ENCODE peak calls at places on chromosomes 6 and 20, in ten cellular contexts. P is stimulated activated CD4-positive, alpha-beta T cell treated with anti-CD3 and anti-CD28 coated beads, TNF-alpha, amount 100 ng/mL, for 4 hours; F is EL; V is NCI-H774; B is activated CD4-positive, alpha-beta T cell treated with anti-CD3 and anti-CD28 coated beads for 36 hours; Y is non-pigmented ciliary epithelial cell; O is CD8-positive, alpha-beta memory T cell; R is ACHN; E is transverse colon; I is mesothelial cell of epicardium. L is an unnamed sample.

GRCh38 chr6:20252311-20252710 is 40.0 kb upstream of the MBOAT1 start:
- DNase-seq in P (no peak), F (no peak), V (no peak), B (no peak), Y (no peak), O (no peak), R (no peak), E (peak), I (no peak), L (no peak)

GRCh38 chr6:20464847-20465246 is 63.2 kb downstream of the E2F3 start:
- DNase-seq in P (no peak), F (no peak), V (no peak), B (no peak), Y (no peak), O (no peak), R (no peak), E (no peak), I (no peak), L (no peak)

GRCh38 chr6:127297502-127298070 is 30.9 kb downstream of the RNF146 start:
- DNase-seq in P (no peak), F (no peak), V (no peak), B (no peak), Y (no peak), O (no peak), R (no peak), E (no peak), I (no peak), L (no peak)

GRCh38 chr6:43913388-43914271 is 143.6 kb downstream of the VEGFA start:
- DNase-seq in P (no peak), F (peak), V (no peak), B (no peak), Y (no peak), O (no peak), R (no peak), E (peak), I (no peak), L (no peak)

GRCh38 chr6:17599885-17600526 is at the start of gene FAM8A1:
- DNase-seq in P (peak), F (peak), V (peak), B (peak), Y (no peak), O (peak), R (peak), E (peak), I (peak), L (peak)

GRCh38 chr20:38208523-38208922 is 43.5 kb upstream of the TGM2 start:
- DNase-seq in P (no peak), F (no peak), V (no peak), B (no peak), Y (no peak), O (no peak), R (no peak), E (no peak), I (no peak), L (no peak)

GRCh38 chr6:125844989-125845388 is 54.2 kb downstream of the NCOA7 start:
- DNase-seq in P (no peak), F (no peak), V (no peak), B (no peak), Y (no peak), O (no peak), R (no peak), E (no peak), I (no peak), L (no peak)

GRCh38 chr20:1130058-1130694 is 11.8 kb downstream of the PSMF1 start:
- DNase-seq in P (no peak), F (no peak), V (no peak), B (no peak), Y (no peak), O (no peak), R (no peak), E (no peak), I (no peak), L (no peak)

GRCh38 chr20:53900380-53900999 is 169.9 kb downstream of the BCAS1 start:
- DNase-seq in P (no peak), F (peak), V (no peak), B (no peak), Y (no peak), O (no peak), R (peak), E (no peak), I (no peak), L (peak)

GRCh38 chr20:47786763-47787107 is 1.5 kb upstream of the SULF2 start:
- DNase-seq in P (no peak), F (no peak), V (no peak), B (no peak), Y (no peak), O (no peak), R (no peak), E (no peak), I (no peak), L (no peak)

GRCh38 chr20:3115190-3116107 is 30.9 kb upstream of the AVP start:
- DNase-seq in P (no peak), F (peak), V (no peak), B (peak), Y (peak), O (no peak), R (peak), E (no peak), I (no peak), L (peak)

GRCh38 chr20:38673731-38674177 is 50.5 kb upstream of the SLC32A1 start:
- DNase-seq in P (no peak), F (peak), V (no peak), B (peak), Y (no peak), O (peak), R (no peak), E (no peak), I (no peak), L (peak)

GRCh38 chr20:2599265-2600060 is 53.0 kb upstream of the NOP56 start:
- DNase-seq in P (no peak), F (peak), V (no peak), B (no peak), Y (no peak), O (no peak), R (no peak), E (peak), I (no peak), L (no peak)

GRCh38 chr6:1070085-1070521 is 241.8 kb upstream of the FOXQ1 start:
- DNase-seq in P (no peak), F (no peak), V (no peak), B (no peak), Y (no peak), O (no peak), R (no peak), E (peak), I (peak), L (no peak)

GRCh38 chr6:151240036-151240685 is 394 bp downstream of the AKAP12 start:
- DNase-seq in P (no peak), F (peak), V (no peak), B (peak), Y (no peak), O (no peak), R (peak), E (peak), I (peak), L (peak)

L was measured in astrocyte of the hippocampus.